ENCODE peak calls at places on chromosomes 16 and 17, in nine cellular contexts. One of them, this sample, is unnamed.

GRCh38 chr17:50511058-50511457 is 2.8 kb downstream of the MYCBPAP start:
- DNase-seq in Calu3: peak
- DNase-seq in adrenal gland: peak
- DNase-seq in mammary epithelial cell: no peak
- DNase-seq in GM20000: peak
- DNase-seq in omental fat pad: no peak
- DNase-seq in RWPE1: no peak
- DNase-seq in IMR-90: peak
- DNase-seq in nephron progenitor cell: no peak
- DNase-seq in this sample: no peak

GRCh38 chr17:28912281-28912937 is 9.5 kb upstream of the DHRS13 start:
- DNase-seq in Calu3: no peak
- DNase-seq in adrenal gland: no peak
- DNase-seq in mammary epithelial cell: no peak
- DNase-seq in GM20000: no peak
- DNase-seq in omental fat pad: no peak
- DNase-seq in RWPE1: no peak
- DNase-seq in IMR-90: no peak
- DNase-seq in nephron progenitor cell: no peak
- DNase-seq in this sample: no peak

GRCh38 chr16:53913920-53914319 is 210.0 kb downstream of the FTO start:
- DNase-seq in Calu3: no peak
- DNase-seq in adrenal gland: peak
- DNase-seq in mammary epithelial cell: no peak
- DNase-seq in GM20000: no peak
- DNase-seq in omental fat pad: no peak
- DNase-seq in RWPE1: no peak
- DNase-seq in IMR-90: no peak
- DNase-seq in nephron progenitor cell: no peak
- DNase-seq in this sample: no peak

GRCh38 chr17:68293490-68294195 is 2.3 kb downstream of the ARSG start:
- DNase-seq in Calu3: no peak
- DNase-seq in adrenal gland: no peak
- DNase-seq in mammary epithelial cell: no peak
- DNase-seq in GM20000: no peak
- DNase-seq in omental fat pad: no peak
- DNase-seq in RWPE1: no peak
- DNase-seq in IMR-90: no peak
- DNase-seq in nephron progenitor cell: no peak
- DNase-seq in this sample: no peak

GRCh38 chr17:82520041-82520910 is 744 bp downstream of the FOXK2 start:
- DNase-seq in Calu3: no peak
- DNase-seq in adrenal gland: no peak
- DNase-seq in mammary epithelial cell: peak
- DNase-seq in GM20000: peak
- DNase-seq in omental fat pad: no peak
- DNase-seq in RWPE1: no peak
- DNase-seq in IMR-90: no peak
- DNase-seq in nephron progenitor cell: peak
- DNase-seq in this sample: peak

GRCh38 chr17:14038206-14038605 is 31.1 kb upstream of the COX10 start:
- DNase-seq in Calu3: no peak
- DNase-seq in adrenal gland: no peak
- DNase-seq in mammary epithelial cell: no peak
- DNase-seq in GM20000: no peak
- DNase-seq in omental fat pad: no peak
- DNase-seq in RWPE1: no peak
- DNase-seq in IMR-90: peak
- DNase-seq in nephron progenitor cell: no peak
- DNase-seq in this sample: no peak

GRCh38 chr17:81710514-81711308 is 1.4 kb upstream of the SLC25A10 start:
- DNase-seq in Calu3: no peak
- DNase-seq in adrenal gland: no peak
- DNase-seq in mammary epithelial cell: no peak
- DNase-seq in GM20000: no peak
- DNase-seq in omental fat pad: no peak
- DNase-seq in RWPE1: no peak
- DNase-seq in IMR-90: no peak
- DNase-seq in nephron progenitor cell: no peak
- DNase-seq in this sample: no peak

GRCh38 chr17:18381158-18381952 is 3.8 kb downstream of the EVPLL start:
- DNase-seq in Calu3: no peak
- DNase-seq in adrenal gland: no peak
- DNase-seq in mammary epithelial cell: no peak
- DNase-seq in GM20000: no peak
- DNase-seq in omental fat pad: no peak
- DNase-seq in RWPE1: no peak
- DNase-seq in IMR-90: no peak
- DNase-seq in nephron progenitor cell: no peak
- DNase-seq in this sample: no peak

GRCh38 chr17:45965741-45966140 is 33.3 kb upstream of the STH start:
- DNase-seq in Calu3: no peak
- DNase-seq in adrenal gland: no peak
- DNase-seq in mammary epithelial cell: no peak
- DNase-seq in GM20000: no peak
- DNase-seq in omental fat pad: no peak
- DNase-seq in RWPE1: no peak
- DNase-seq in IMR-90: no peak
- DNase-seq in nephron progenitor cell: no peak
- DNase-seq in this sample: no peak

GRCh38 chr17:75033346-75034235 is 13.2 kb downstream of the ATP5PD start:
- DNase-seq in Calu3: peak
- DNase-seq in adrenal gland: peak
- DNase-seq in mammary epithelial cell: peak
- DNase-seq in GM20000: peak
- DNase-seq in omental fat pad: peak
- DNase-seq in RWPE1: peak
- DNase-seq in IMR-90: peak
- DNase-seq in nephron progenitor cell: peak
- DNase-seq in this sample: peak

GRCh38 chr17:32007463-32008298 is 498 bp downstream of the LRRC37B start:
- DNase-seq in Calu3: peak
- DNase-seq in adrenal gland: peak
- DNase-seq in mammary epithelial cell: peak
- DNase-seq in GM20000: peak
- DNase-seq in omental fat pad: no peak
- DNase-seq in RWPE1: peak
- DNase-seq in IMR-90: peak
- DNase-seq in nephron progenitor cell: no peak
- DNase-seq in this sample: peak

GRCh38 chr16:89009343-89010209 is 32.6 kb upstream of the CBFA2T3 start:
- DNase-seq in Calu3: no peak
- DNase-seq in adrenal gland: peak
- DNase-seq in mammary epithelial cell: no peak
- DNase-seq in GM20000: no peak
- DNase-seq in omental fat pad: no peak
- DNase-seq in RWPE1: no peak
- DNase-seq in IMR-90: no peak
- DNase-seq in nephron progenitor cell: peak
- DNase-seq in this sample: no peak
- TF ChIP-seq CTCF in Calu3: no peak
- TF ChIP-seq CTCF in adrenal gland: no peak
- TF ChIP-seq CTCF in mammary epithelial cell: no peak
- TF ChIP-seq CTCF in GM20000: no peak
- TF ChIP-seq CTCF in omental fat pad: no peak
- TF ChIP-seq CTCF in RWPE1: no peak
- TF ChIP-seq CTCF in IMR-90: no peak
- TF ChIP-seq CTCF in nephron progenitor cell: no peak
- TF ChIP-seq CTCF in this sample: no peak

GRCh38 chr17:3695723-3696411 is at the start of gene P2RX5:
- DNase-seq in Calu3: peak
- DNase-seq in adrenal gland: no peak
- DNase-seq in mammary epithelial cell: peak
- DNase-seq in GM20000: peak
- DNase-seq in omental fat pad: no peak
- DNase-seq in RWPE1: no peak
- DNase-seq in IMR-90: no peak
- DNase-seq in nephron progenitor cell: peak
- DNase-seq in this sample: peak

GRCh38 chr17:3693829-3694231 is 2.1 kb downstream of the P2RX5 start:
- DNase-seq in Calu3: no peak
- DNase-seq in adrenal gland: no peak
- DNase-seq in mammary epithelial cell: no peak
- DNase-seq in GM20000: peak
- DNase-seq in omental fat pad: no peak
- DNase-seq in RWPE1: no peak
- DNase-seq in IMR-90: no peak
- DNase-seq in nephron progenitor cell: no peak
- DNase-seq in this sample: no peak

GRCh38 chr17:3697157-3697515 is 1.2 kb upstream of the P2RX5 start:
- DNase-seq in Calu3: no peak
- DNase-seq in adrenal gland: no peak
- DNase-seq in mammary epithelial cell: no peak
- DNase-seq in GM20000: no peak
- DNase-seq in omental fat pad: no peak
- DNase-seq in RWPE1: no peak
- DNase-seq in IMR-90: no peak
- DNase-seq in nephron progenitor cell: no peak
- DNase-seq in this sample: no peak

GRCh38 chr17:3693099-3693498 is 2.9 kb downstream of the P2RX5 start:
- DNase-seq in Calu3: no peak
- DNase-seq in adrenal gland: no peak
- DNase-seq in mammary epithelial cell: no peak
- DNase-seq in GM20000: no peak
- DNase-seq in omental fat pad: no peak
- DNase-seq in RWPE1: no peak
- DNase-seq in IMR-90: no peak
- DNase-seq in nephron progenitor cell: no peak
- DNase-seq in this sample: no peak

DNA sequence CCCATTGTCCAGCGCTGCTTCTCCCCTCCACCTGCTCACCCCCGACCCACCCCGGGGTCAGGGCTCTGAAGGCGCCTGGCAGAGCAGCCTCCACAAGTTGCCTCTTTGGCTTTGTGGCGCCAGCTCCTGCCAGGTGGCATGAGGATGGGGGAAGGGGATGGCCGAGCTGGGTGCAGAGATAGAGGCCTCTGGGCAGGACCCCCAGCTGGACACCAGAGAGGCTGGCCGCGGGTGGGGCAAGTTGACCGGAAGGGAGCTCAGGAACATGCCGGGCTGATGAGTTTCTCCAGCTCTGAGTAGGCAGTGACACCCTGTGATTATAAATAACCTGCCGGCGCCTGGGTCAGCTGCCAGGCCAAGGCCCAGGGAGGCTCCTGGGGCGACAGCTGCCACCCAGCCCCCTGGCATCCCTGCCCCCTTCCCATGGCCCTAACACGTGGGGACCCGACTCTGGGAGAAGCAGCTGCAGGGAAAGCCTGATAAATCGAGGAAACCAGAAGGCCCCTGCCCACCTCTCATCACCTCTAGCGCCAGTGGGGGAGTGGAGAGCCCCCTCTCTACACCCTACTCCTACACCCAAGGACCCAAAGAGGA is 729 bp downstream of the P2RX5 start:
- DNase-seq in Calu3: no peak
- DNase-seq in adrenal gland: no peak
- DNase-seq in mammary epithelial cell: no peak
- DNase-seq in GM20000: peak
- DNase-seq in omental fat pad: no peak
- DNase-seq in RWPE1: no peak
- DNase-seq in IMR-90: no peak
- DNase-seq in nephron progenitor cell: no peak
- DNase-seq in this sample: no peak
- TF ChIP-seq CTCF in Calu3: no peak
- TF ChIP-seq CTCF in adrenal gland: no peak
- TF ChIP-seq CTCF in mammary epithelial cell: no peak
- TF ChIP-seq CTCF in GM20000: no peak
- TF ChIP-seq CTCF in omental fat pad: no peak
- TF ChIP-seq CTCF in RWPE1: no peak
- TF ChIP-seq CTCF in IMR-90: no peak
- TF ChIP-seq CTCF in nephron progenitor cell: no peak
- TF ChIP-seq CTCF in this sample: no peak

GRCh38 chr17:16019347-16019746 is 19.7 kb downstream of the TTC19 start:
- DNase-seq in Calu3: no peak
- DNase-seq in adrenal gland: no peak
- DNase-seq in mammary epithelial cell: no peak
- DNase-seq in GM20000: no peak
- DNase-seq in omental fat pad: no peak
- DNase-seq in RWPE1: no peak
- DNase-seq in IMR-90: no peak
- DNase-seq in nephron progenitor cell: no peak
- DNase-seq in this sample: no peak

GRCh38 chr17:16013943-16014407 is 14.4 kb downstream of the TTC19 start:
- DNase-seq in Calu3: no peak
- DNase-seq in adrenal gland: no peak
- DNase-seq in mammary epithelial cell: peak
- DNase-seq in GM20000: no peak
- DNase-seq in omental fat pad: no peak
- DNase-seq in RWPE1: peak
- DNase-seq in IMR-90: peak
- DNase-seq in nephron progenitor cell: no peak
- DNase-seq in this sample: no peak
- TF ChIP-seq CTCF in Calu3: peak
- TF ChIP-seq CTCF in adrenal gland: peak
- TF ChIP-seq CTCF in mammary epithelial cell: peak
- TF ChIP-seq CTCF in GM20000: no peak
- TF ChIP-seq CTCF in omental fat pad: no peak
- TF ChIP-seq CTCF in RWPE1: peak
- TF ChIP-seq CTCF in IMR-90: peak
- TF ChIP-seq CTCF in nephron progenitor cell: peak
- TF ChIP-seq CTCF in this sample: no peak

GRCh38 chr16:85418978-85419491 is 194.1 kb upstream of the GSE1 start:
- DNase-seq in Calu3: no peak
- DNase-seq in adrenal gland: no peak
- DNase-seq in mammary epithelial cell: no peak
- DNase-seq in GM20000: no peak
- DNase-seq in omental fat pad: no peak
- DNase-seq in RWPE1: no peak
- DNase-seq in IMR-90: no peak
- DNase-seq in nephron progenitor cell: peak
- DNase-seq in this sample: no peak
- TF ChIP-seq CTCF in Calu3: no peak
- TF ChIP-seq CTCF in adrenal gland: no peak
- TF ChIP-seq CTCF in mammary epithelial cell: no peak
- TF ChIP-seq CTCF in GM20000: no peak
- TF ChIP-seq CTCF in omental fat pad: no peak
- TF ChIP-seq CTCF in RWPE1: no peak
- TF ChIP-seq CTCF in IMR-90: no peak
- TF ChIP-seq CTCF in nephron progenitor cell: no peak
- TF ChIP-seq CTCF in this sample: no peak